ENCODE peak calls at places on chromosome 1, in eight cellular contexts. Z, A, O, X, L, W, Y and J are unnamed samples.

GRCh38 chr1:245512980-245513578 is 358.3 kb downstream of the KIF26B start:
- DNase-seq in Z (peak), A (no peak), O (no peak), X (no peak), L (no peak), W (no peak), Y (peak), J (peak)

GRCh38 chr1:72485786-72486185 is 203.4 kb upstream of the NEGR1 start:
- DNase-seq in Z (no peak), A (no peak), O (peak), X (no peak), L (no peak), W (no peak), Y (no peak), J (peak)

GRCh38 chr1:10724948-10725852 is 71.2 kb downstream of the CASZ1 start:
- DNase-seq in Z (no peak), A (no peak), O (peak), X (no peak), L (no peak), W (no peak), Y (peak), J (no peak)

GRCh38 chr1:147236959-147237791 is 5.3 kb upstream of the CHD1L start:
- DNase-seq in Z (no peak), A (no peak), O (no peak), X (no peak), L (no peak), W (no peak), Y (no peak), J (peak)

GRCh38 chr1:93471284-93471683 is 23.4 kb downstream of the FNBP1L start:
- DNase-seq in Z (no peak), A (no peak), O (no peak), X (no peak), L (no peak), W (no peak), Y (no peak), J (no peak)

GRCh38 chr1:183155939-183156338 is 30.1 kb upstream of the LAMC2 start:
- DNase-seq in Z (no peak), A (no peak), O (no peak), X (no peak), L (no peak), W (no peak), Y (no peak), J (no peak)

GRCh38 chr1:163471766-163472165 is 150.0 kb downstream of the NUF2 start:
- DNase-seq in Z (no peak), A (no peak), O (no peak), X (no peak), L (no peak), W (no peak), Y (no peak), J (no peak)

GRCh38 chr1:18280956-18281355 is 173.4 kb downstream of the IGSF21 start:
- DNase-seq in Z (no peak), A (no peak), O (no peak), X (no peak), L (no peak), W (no peak), Y (no peak), J (no peak)